ENCODE peak calls at places on chromosomes 11 and 22, in ten cellular contexts. Z is heart left ventricle; E is GM23338; Y is esophagus squamous epithelium; A is GM12878; H is thoracic aorta; D is CD8-positive, alpha-beta T cell; U is lower leg skin; C is effector memory CD4-positive, alpha-beta T cell; B is A549. X is an unnamed sample.

GRCh38 chr11:10407055-10407454 is 48.0 kb upstream of the AMPD3 start:
- DNase-seq in Y (no peak), E (no peak), U (no peak), Z (no peak), D (no peak), C (no peak), A (no peak), B (peak; percentile 74), H (no peak), X (no peak)

GRCh38 chr11:80330302-80330701 is 889.5 kb upstream of the TENM4 start:
- DNase-seq in D (no peak), H (no peak), A (no peak), U (no peak), C (no peak), Z (no peak), Y (no peak), B (no peak), E (no peak), X (no peak)

GRCh38 chr22:40324468-40325305 is 21.6 kb upstream of the ADSL start:
- DNase-seq in C (peak; percentile 49), A (no peak), U (no peak), Z (no peak), E (no peak), B (no peak), H (no peak), D (peak; percentile 78), Y (no peak), X (no peak)

GRCh38 chr11:43712676-43713075 is 32.1 kb downstream of the HSD17B12 start:
- DNase-seq in H (no peak), D (no peak), C (no peak), E (no peak), A (no peak), Z (no peak), B (no peak), U (no peak), Y (no peak), X (no peak)

GRCh38 chr11:15158351-15159015 is 43.8 kb downstream of the INSC start:
- DNase-seq in C (no peak), Z (no peak), E (no peak), B (no peak), U (no peak), D (no peak), A (no peak), Y (no peak), H (no peak), X (no peak)

GRCh38 chr11:115670538-115671200 is 166.5 kb upstream of the CADM1 start:
- DNase-seq in A (no peak), D (no peak), U (no peak), H (no peak), B (no peak), Z (no peak), E (no peak), Y (no peak), C (no peak), X (no peak)

GRCh38 chr11:17597770-17598169 is 50.7 kb downstream of the OTOG start:
- DNase-seq in C (no peak), B (no peak), Z (no peak), Y (no peak), E (no peak), H (no peak), U (peak; percentile 66), D (no peak), A (no peak), X (no peak)

GRCh38 chr11:57116654-57117053 is 65.1 kb upstream of the LRRC55 start:
- DNase-seq in Y (no peak), D (no peak), C (no peak), E (peak; percentile 74), A (no peak), U (no peak), Z (peak; percentile 31), B (peak; percentile 54), H (no peak), X (peak; percentile 3)

GRCh38 chr11:6357222-6357621 is 33.1 kb upstream of the SMPD1 start:
- DNase-seq in E (no peak), H (peak; percentile 76), C (no peak), Z (peak; percentile 70), Y (no peak), D (no peak), B (peak; percentile 18), U (no peak), A (no peak), X (no peak)
- H3K4me3 ChIP-seq in E (no peak overlapping the region), H (peak overlapping the region; percentile 4), C (no peak overlapping the region), Z (no peak overlapping the region), Y (no peak overlapping the region), D (no peak overlapping the region), B (no peak overlapping the region), U (no peak overlapping the region), A (no peak overlapping the region), X (no peak overlapping the region)

GRCh38 chr11:26947379-26947844 is 46.5 kb upstream of the FIBIN start:
- DNase-seq in H (peak; percentile 14), B (peak; percentile 2), Z (peak; percentile 51), U (no peak), Y (no peak), C (no peak), A (no peak), E (no peak), D (no peak), X (no peak)

GRCh38 chr11:26946209-26946828 is 47.6 kb upstream of the FIBIN start:
- DNase-seq in Y (no peak), U (no peak), C (no peak), B (no peak), D (no peak), Z (no peak), E (no peak), A (no peak), H (no peak), X (no peak)

GRCh38 chr11:26947904-26948639 is 45.8 kb upstream of the FIBIN start:
- DNase-seq in U (no peak), Z (no peak), A (no peak), H (no peak), C (no peak), Y (no peak), E (no peak), D (no peak), B (no peak), X (no peak)

GRCh38 chr11:26943636-26944035 is 50.3 kb upstream of the FIBIN start:
- DNase-seq in D (no peak), Y (no peak), U (no peak), C (no peak), A (no peak), Z (no peak), B (no peak), H (no peak), E (no peak), X (no peak)

GRCh38 chr11:26944866-26945664 is 48.8 kb upstream of the FIBIN start:
- DNase-seq in H (no peak), D (no peak), Z (no peak), Y (no peak), C (no peak), A (no peak), U (no peak), B (no peak), E (no peak), X (no peak)
- H3K4me3 ChIP-seq in H (no peak overlapping the region), D (no peak overlapping the region), Z (no peak overlapping the region), Y (no peak overlapping the region), C (no peak overlapping the region), A (no peak overlapping the region), U (no peak overlapping the region), B (no peak overlapping the region), E (no peak overlapping the region), X (no peak overlapping the region)

GRCh38 chr22:20017622-20017958 is 967 bp upstream of the ARVCF start:
- DNase-seq in A (no peak), U (no peak), D (no peak), Z (peak; percentile 20), C (no peak), E (no peak), Y (no peak), B (no peak), H (no peak), X (no peak)

GRCh38 chr22:20018001-20018400 is 1.4 kb upstream of the ARVCF start:
- DNase-seq in E (no peak), Z (no peak), D (no peak), H (no peak), U (no peak), C (no peak), A (no peak), B (no peak), Y (no peak), X (no peak)

GRCh38 chr22:20015971-20016733 is 471 bp downstream of the ARVCF start:
- DNase-seq in D (no peak), B (peak; percentile 12), A (no peak), H (no peak), E (peak; percentile 76), Y (no peak), C (no peak), U (no peak), Z (peak; percentile 55), X (no peak)

GRCh38 chr22:20015187-20015625 is 1.4 kb downstream of the ARVCF start:
- DNase-seq in B (no peak), U (no peak), Z (no peak), Y (no peak), E (no peak), H (no peak), C (no peak), D (no peak), A (no peak), X (no peak)

DNA sequence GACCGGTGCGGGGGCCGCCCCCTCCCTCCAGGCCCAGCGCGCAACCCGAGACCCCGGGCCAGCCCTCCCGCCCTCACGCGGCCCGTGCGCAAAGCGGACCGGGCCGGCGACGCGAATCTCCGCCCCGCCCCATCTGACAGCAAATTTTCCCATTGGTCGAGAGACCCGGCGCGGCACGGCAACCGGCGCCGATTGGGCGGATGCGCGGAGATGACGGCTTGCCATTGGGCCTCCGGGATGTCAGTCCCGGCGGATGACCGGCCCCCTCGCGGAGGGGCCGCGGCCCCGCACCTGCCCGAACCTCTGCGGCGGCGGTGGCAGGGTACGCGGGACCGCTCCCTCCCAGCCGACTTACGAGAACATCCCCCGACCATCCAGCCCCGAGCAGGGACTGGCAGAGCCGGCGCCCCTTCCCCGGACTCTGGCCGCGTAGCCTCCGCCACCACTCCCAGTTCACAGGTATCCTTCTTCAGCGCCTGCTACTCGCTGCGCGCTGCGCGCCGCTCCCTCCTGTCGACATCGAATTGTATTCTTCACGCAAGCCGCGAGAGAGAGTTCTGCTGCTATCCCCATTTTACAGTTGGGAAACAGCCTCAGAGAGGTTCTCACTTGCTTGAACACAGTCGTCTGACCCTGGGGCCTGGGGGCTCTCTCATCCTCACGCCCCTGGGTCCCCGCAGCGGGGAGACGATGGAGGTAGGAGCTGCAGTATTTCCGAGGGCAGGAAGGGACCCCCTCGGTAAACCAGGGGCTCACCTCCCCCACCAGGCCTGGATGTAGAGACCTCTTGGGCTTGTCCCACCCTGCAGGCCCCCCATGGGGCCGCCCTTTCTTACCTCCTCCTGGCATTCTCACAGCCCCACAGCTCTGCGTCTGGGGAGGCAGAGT is at the start of gene ARVCF:
- DNase-seq in U (peak; percentile 98), D (peak; percentile 95), B (peak; percentile 88), Y (no peak), Z (peak; percentile 95), H (peak; percentile 36), E (peak; percentile 97), A (no peak), C (peak; percentile 87), X (peak; percentile 60)
- H3K4me3 ChIP-seq in U (peak within 1 kb of the TSS; percentile 64), D (peak within 1 kb of the TSS; percentile 79), B (peak within 1 kb of the TSS; percentile 92), Y (peak within 1 kb of the TSS; percentile 60), Z (peak within 1 kb of the TSS; percentile 85), H (peak within 1 kb of the TSS; percentile 88), E (peak within 1 kb of the TSS; percentile 87), A (peak within 1 kb of the TSS; percentile 62), C (peak within 1 kb of the TSS; percentile 75), X (peak within 1 kb of the TSS; percentile 64)

DNA sequence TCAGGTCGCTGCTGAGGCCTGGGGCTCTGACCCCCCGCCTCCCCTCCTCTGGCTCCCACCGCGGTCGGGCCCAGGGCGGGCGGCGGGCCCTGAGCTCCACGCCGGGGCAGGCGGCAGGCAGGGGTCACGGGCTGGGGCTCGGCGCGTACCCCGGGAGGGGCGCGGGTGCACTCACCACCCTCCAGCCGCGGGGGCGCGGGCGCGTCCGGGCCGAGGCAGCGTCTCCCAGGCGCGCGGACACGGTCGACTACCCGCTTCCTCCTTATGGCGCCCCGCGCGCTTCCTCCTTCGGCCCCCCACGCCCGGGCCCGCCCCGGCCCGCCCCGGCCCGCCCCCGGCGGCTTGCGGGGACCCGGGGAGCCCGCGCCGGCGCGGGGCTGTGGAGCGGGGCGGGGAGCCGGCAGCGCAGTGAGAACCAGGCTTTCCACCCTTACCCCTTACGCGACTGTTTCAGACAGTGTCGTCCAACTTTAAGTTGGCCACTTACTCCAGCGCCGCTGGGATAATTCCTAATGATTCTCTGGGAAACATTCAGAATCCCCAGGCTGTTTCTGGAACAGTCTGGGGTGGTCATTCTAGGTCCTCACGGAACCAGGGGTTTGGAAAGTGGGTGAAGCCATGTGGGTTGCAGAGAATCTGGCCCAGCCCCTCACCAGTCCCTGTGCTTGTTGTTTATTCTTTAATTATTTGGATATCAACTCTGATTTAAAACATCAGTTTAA is at the start of gene BID:
- DNase-seq in C (peak; percentile 36), A (no peak), Z (peak; percentile 61), E (peak; percentile 40), Y (no peak), U (no peak), D (peak; percentile 71), B (no peak), H (no peak), X (no peak)
- H3K4me3 ChIP-seq in C (peak within 1 kb of the TSS; percentile 68), A (peak within 1 kb of the TSS; percentile 83), Z (peak within 1 kb of the TSS; percentile 81), E (peak within 1 kb of the TSS; percentile 65), Y (peak within 1 kb of the TSS; percentile 58), U (peak within 1 kb of the TSS; percentile 81), D (peak within 1 kb of the TSS; percentile 65), B (peak within 1 kb of the TSS; percentile 98), H (peak within 1 kb of the TSS; percentile 81), X (peak within 1 kb of the TSS; percentile 70)